ENCODE peak calls at places on chromosomes 6 and 20, in five cellular contexts. Q, S, G, V and R are unnamed samples.

GRCh38 chr6:31826793-31827285 is 699 bp upstream of the HSPA1B start:
- DNase-seq in Q (no peak), S (peak; percentile 79), G (no peak), V (peak; percentile 97), R (peak; percentile 84)

GRCh38 chr20:53070714-53071392 is 98.7 kb downstream of the TSHZ2 start:
- DNase-seq in Q (no peak), S (no peak), G (no peak), V (no peak), R (no peak)

GRCh38 chr20:59785986-59786753 is 147.3 kb downstream of the SYCP2 start:
- DNase-seq in Q (no peak), S (no peak), G (no peak), V (no peak), R (peak; percentile 1)

GRCh38 chr6:127980996-127981395 is 80.1 kb upstream of the THEMIS start:
- DNase-seq in Q (no peak), S (no peak), G (no peak), V (no peak), R (no peak)

GRCh38 chr6:84575264-84575663 is 189.1 kb downstream of the TBX18 start:
- DNase-seq in Q (no peak), S (no peak), G (no peak), V (no peak), R (no peak)

GRCh38 chr6:11613858-11614257 is 76.3 kb downstream of the TMEM170B start:
- DNase-seq in Q (no peak), S (peak; percentile 57), G (no peak), V (no peak), R (no peak)

GRCh38 chr20:35991142-35991771 is 22.9 kb downstream of the CNBD2 start:
- DNase-seq in Q (no peak), S (peak; percentile 53), G (peak; percentile 49), V (no peak), R (no peak)

GRCh38 chr20:23341073-23341472 is 9.5 kb upstream of the NXT1 start:
- DNase-seq in Q (no peak), S (no peak), G (no peak), V (no peak), R (no peak)

GRCh38 chr20:49818810-49819209 is 6.2 kb downstream of the SLC9A8 start:
- DNase-seq in Q (no peak), S (no peak), G (no peak), V (no peak), R (no peak)

GRCh38 chr6:108742041-108742440 is 106.2 kb upstream of the ARMC2 start:
- DNase-seq in Q (no peak), S (peak; percentile 22), G (no peak), V (no peak), R (no peak)

GRCh38 chr20:818001-818664 is 15.4 kb upstream of the FAM110A start:
- DNase-seq in Q (no peak), S (no peak), G (no peak), V (no peak), R (no peak)

GRCh38 chr6:168101201-168102092 is 22.4 kb upstream of the FRMD1 start:
- DNase-seq in Q (no peak), S (no peak), G (no peak), V (no peak), R (no peak)

GRCh38 chr20:63942250-63943006 is 13.8 kb downstream of the UCKL1 start:
- DNase-seq in Q (peak; percentile 78), S (peak; percentile 52), G (no peak), V (peak; percentile 65), R (no peak)

GRCh38 chr20:52150440-52151258 is 40.9 kb downstream of the ZFP64 start:
- DNase-seq in Q (no peak), S (peak; percentile 56), G (peak; percentile 65), V (no peak), R (no peak)

GRCh38 chr6:19761114-19761513 is 76.1 kb upstream of the ID4 start:
- DNase-seq in Q (no peak), S (no peak), G (no peak), V (no peak), R (no peak)

GRCh38 chr6:132085731-132086130 is 134.6 kb upstream of the CCN2 start:
- DNase-seq in Q (no peak), S (no peak), G (no peak), V (no peak), R (no peak)

GRCh38 chr20:23141450-23142161 is 55.5 kb upstream of the CD93 start:
- DNase-seq in Q (no peak), S (no peak), G (no peak), V (peak; percentile 19), R (no peak)

GRCh38 chr6:118017301-118017854 is 110.3 kb downstream of the SLC35F1 start:
- DNase-seq in Q (no peak), S (no peak), G (no peak), V (no peak), R (no peak)

GRCh38 chr6:145844933-145845531 is 30.4 kb upstream of the FBXO30 start:
- DNase-seq in Q (no peak), S (no peak), G (no peak), V (no peak), R (no peak)

GRCh38 chr20:23928353-23928752 is 48.8 kb upstream of the CST5 start:
- DNase-seq in Q (no peak), S (no peak), G (no peak), V (no peak), R (no peak)

GRCh38 chr6:32118782-32119628 is 9.0 kb downstream of the ATF6B start:
- DNase-seq in Q (peak; percentile 73), S (peak; percentile 83), G (peak; percentile 83), V (peak; percentile 96), R (peak; percentile 76)

GRCh38 chr6:13927203-13927602 is 2.5 kb downstream of the RNF182 start:
- DNase-seq in Q (no peak), S (no peak), G (no peak), V (no peak), R (no peak)

GRCh38 chr20:59392741-59393140 is 92.3 kb downstream of the EDN3 start:
- DNase-seq in Q (no peak), S (no peak), G (no peak), V (no peak), R (no peak)

GRCh38 chr6:166589334-166589731 is 2.9 kb upstream of the RAMACL start:
- DNase-seq in Q (no peak), S (no peak), G (no peak), V (no peak), R (no peak)

GRCh38 chr20:41664584-41664983 is 46.4 kb upstream of the CHD6 start:
- DNase-seq in Q (no peak), S (peak; percentile 59), G (peak; percentile 10), V (no peak), R (no peak)

DNA sequence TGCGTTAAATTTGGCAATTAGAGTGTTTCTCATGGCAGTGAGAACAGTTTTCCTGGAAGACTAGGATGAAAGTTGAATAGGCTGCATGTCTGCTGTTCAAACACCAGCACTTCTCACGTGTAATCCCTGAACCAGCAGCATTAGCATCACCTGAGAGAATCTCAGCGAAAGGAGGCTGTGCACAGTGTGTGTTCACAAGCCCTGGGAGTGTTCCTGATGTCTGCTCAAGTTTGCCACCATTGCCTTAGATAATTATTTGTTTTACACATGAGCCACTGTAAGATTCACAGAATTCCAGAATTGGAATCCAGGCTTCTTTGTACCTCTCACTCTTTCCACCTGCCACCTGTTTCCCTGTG is 117.3 kb downstream of the JARID2 start:
- DNase-seq in Q (no peak), S (no peak), G (no peak), V (no peak), R (no peak)
- H3K27ac ChIP-seq in Q (no peak overlapping the region), S (no peak overlapping the region), G (no peak overlapping the region), V (no peak overlapping the region), R (no peak overlapping the region)

DNA sequence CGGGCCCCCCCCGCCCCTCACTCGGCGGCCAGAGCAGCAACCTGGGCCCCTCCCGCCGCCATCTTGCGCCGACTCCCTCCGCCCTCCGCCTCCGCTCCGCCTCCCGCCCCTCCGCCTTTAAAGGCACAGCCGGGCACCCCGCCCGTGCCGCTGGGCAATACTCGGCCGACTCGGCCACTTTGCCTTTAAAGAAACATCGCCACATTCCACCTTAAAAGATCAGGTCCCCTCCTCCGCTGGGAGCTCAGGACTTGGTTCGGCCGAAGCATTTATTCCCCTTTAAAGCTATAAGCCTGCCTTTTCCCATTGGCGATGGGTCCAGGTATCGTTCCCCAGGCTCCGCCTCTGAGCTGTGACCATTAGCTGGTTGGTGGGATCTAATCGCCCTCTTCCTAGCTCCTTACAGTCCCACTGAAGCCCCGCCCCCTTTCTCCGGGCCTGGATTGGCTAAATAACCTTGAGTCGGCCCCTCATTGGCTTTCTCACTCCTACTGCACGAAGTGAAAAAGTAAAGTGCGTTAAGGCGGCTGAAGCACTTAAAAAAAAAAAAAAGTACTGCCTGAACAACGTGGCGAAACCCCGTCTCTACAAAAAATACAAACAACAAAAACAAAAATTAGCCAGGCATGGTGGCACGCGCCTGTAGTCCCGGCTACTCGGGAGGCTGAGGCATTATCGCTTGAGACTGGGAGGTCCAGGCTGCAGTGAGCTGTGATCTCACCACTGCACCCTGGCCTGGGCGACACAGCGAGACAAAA is at the start of gene ZBTB22:
- DNase-seq in Q (peak; percentile 95), S (peak; percentile 97), G (peak; percentile 92), V (peak; percentile 100), R (peak; percentile 99)
- TF ChIP-seq EP300 in Q (no peak), S (no peak), G (no peak), V (no peak), R (peak; percentile 44)

DNA sequence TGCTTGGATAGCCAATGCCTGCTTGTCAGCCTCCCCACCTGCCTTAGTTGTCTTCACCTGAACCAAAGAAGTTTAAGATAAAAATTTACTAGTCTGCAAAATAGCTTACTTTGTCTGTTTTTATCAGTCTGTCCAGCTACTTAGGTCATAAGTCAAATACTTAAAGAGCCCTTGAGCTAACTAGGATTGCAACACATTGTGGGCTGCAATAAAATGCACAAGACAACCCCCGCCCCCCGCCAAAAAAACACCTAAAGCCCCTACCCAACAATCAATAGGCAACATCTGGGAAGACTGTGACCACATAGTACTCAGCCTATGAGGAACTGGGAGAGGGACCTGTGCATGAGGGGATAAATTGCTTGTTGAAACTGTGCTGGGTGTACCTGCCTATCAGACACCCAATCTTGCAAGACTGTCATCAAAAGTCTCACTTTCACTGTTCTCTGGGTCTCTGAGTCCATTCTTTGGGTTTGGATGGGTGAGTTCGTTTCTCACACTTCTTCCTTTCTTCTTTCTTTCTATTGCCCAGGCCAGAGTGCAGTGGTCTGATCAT is 27.3 kb upstream of the ABCC10 start:
- DNase-seq in Q (no peak), S (no peak), G (no peak), V (no peak), R (no peak)
- H3K27ac ChIP-seq in Q (no peak overlapping the region), S (no peak overlapping the region), G (no peak overlapping the region), V (no peak overlapping the region), R (no peak overlapping the region)

GRCh38 chr6:107103082-107103481 is 12.2 kb downstream of the BEND3 start:
- DNase-seq in Q (no peak), S (no peak), G (no peak), V (no peak), R (no peak)
- TF ChIP-seq EP300 in Q (no peak), S (no peak), G (no peak), V (no peak), R (no peak)

GRCh38 chr6:41426888-41427641 is 91.7 kb downstream of the NCR2 start:
- DNase-seq in Q (no peak), S (no peak), G (no peak), V (no peak), R (no peak)
- H3K27ac ChIP-seq in Q (no peak overlapping the region), S (peak overlapping the region; percentile 95), G (no peak overlapping the region), V (peak overlapping the region; percentile 83), R (peak overlapping the region; percentile 85)

GRCh38 chr6:134517145-134517658 is 199.3 kb upstream of the SGK1 start:
- DNase-seq in Q (no peak), S (peak; percentile 83), G (peak; percentile 22), V (peak; percentile 72), R (peak; percentile 51)
- TF ChIP-seq EP300 in Q (no peak), S (peak; percentile 69), G (no peak), V (no peak), R (no peak)